ENCODE peak calls at places on chromosomes 5 and 9, in nine cellular contexts. E is adrenal gland, M is sigmoid colon, Z is A549, V is transverse colon, F is heart left ventricle, H is stomach, S is body of pancreas, C is testis. O is an unnamed sample.

GRCh38 chr5:74638776-74639537 is 1.6 kb downstream of the ENC1 start:
- DNase-seq in M (no peak), C (no peak), E (no peak), H (no peak), V (no peak), S (no peak), Z (no peak), F (no peak), O (no peak)

GRCh38 chr9:79581388-79581787 is 9.6 kb downstream of the TLE4 start:
- DNase-seq in E (peak), M (no peak), S (no peak), H (peak), V (peak), C (no peak), F (no peak), Z (no peak), O (no peak)

GRCh38 chr5:125775896-125776295 is 647.3 kb upstream of the GRAMD2B start:
- DNase-seq in S (no peak), V (no peak), E (no peak), M (no peak), H (no peak), Z (no peak), F (no peak), C (no peak), O (no peak)

GRCh38 chr5:142827934-142828576 is 57.9 kb downstream of the ARHGAP26 start:
- DNase-seq in F (no peak), M (no peak), Z (no peak), E (no peak), H (no peak), V (no peak), C (no peak), S (no peak), O (no peak)

GRCh38 chr9:16266648-16267276 is 603.7 kb downstream of the BNC2 start:
- DNase-seq in M (no peak), F (no peak), Z (peak), C (peak), E (no peak), S (no peak), H (no peak), V (no peak), O (no peak)

GRCh38 chr9:16180546-16180945 is 627.7 kb downstream of the CCDC171 start:
- DNase-seq in H (no peak), C (no peak), Z (peak), E (no peak), V (no peak), F (no peak), M (no peak), S (no peak), O (no peak)

GRCh38 chr5:180127682-180128670 is 56.4 kb upstream of the RNF130 start:
- DNase-seq in H (peak), F (no peak), E (no peak), Z (no peak), C (peak), S (no peak), M (no peak), V (no peak), O (no peak)

GRCh38 chr9:35816708-35817107 is 1.9 kb upstream of the HINT2 start:
- DNase-seq in E (no peak), H (no peak), C (no peak), F (no peak), V (no peak), S (no peak), Z (peak), M (no peak), O (no peak)

GRCh38 chr5:121596882-121597281 is 254.8 kb upstream of the FTMT start:
- DNase-seq in H (no peak), Z (no peak), V (peak), S (no peak), M (no peak), C (no peak), F (no peak), E (no peak), O (no peak)

GRCh38 chr9:131296906-131297500 is 7.5 kb downstream of the PLPP7 start:
- DNase-seq in E (no peak), C (no peak), M (no peak), H (no peak), S (no peak), V (no peak), Z (no peak), F (peak), O (no peak)

GRCh38 chr9:122228906-122229837 is at the start of gene LHX6:
- DNase-seq in F (no peak), S (no peak), V (no peak), M (no peak), C (no peak), Z (no peak), H (no peak), E (no peak), O (no peak)

GRCh38 chr9:72807765-72808445 is 144.9 kb downstream of the ALDH1A1 start:
- DNase-seq in F (no peak), V (no peak), S (no peak), Z (peak), E (no peak), H (no peak), M (no peak), C (peak), O (no peak)

GRCh38 chr9:90974007-90974406 is 172.4 kb downstream of the SYK start:
- DNase-seq in M (no peak), C (no peak), F (no peak), S (no peak), H (no peak), V (no peak), E (no peak), Z (no peak), O (no peak)

GRCh38 chr5:140398379-140398811 is 3.2 kb upstream of the ANKHD1 start:
- DNase-seq in C (no peak), V (no peak), E (no peak), M (no peak), S (no peak), F (no peak), Z (peak), H (no peak), O (no peak)

GRCh38 chr9:113635586-113635985 is 172.1 kb downstream of the RGS3 start:
- DNase-seq in C (no peak), Z (no peak), H (no peak), E (no peak), V (no peak), S (no peak), M (peak), F (no peak), O (no peak)

GRCh38 chr5:65907138-65907537 is 19.2 kb upstream of the ERBIN start:
- DNase-seq in E (no peak), F (no peak), Z (no peak), H (no peak), S (no peak), C (no peak), V (no peak), M (no peak), O (no peak)

GRCh38 chr9:117555964-117556629 is 141.2 kb upstream of the ASTN2 start:
- DNase-seq in C (peak), M (no peak), F (peak), Z (peak), S (peak), V (peak), E (peak), H (peak), O (no peak)

GRCh38 chr5:100828071-100828689 is 74.9 kb downstream of the ST8SIA4 start:
- DNase-seq in M (peak), S (no peak), F (no peak), Z (no peak), E (no peak), H (no peak), V (no peak), C (no peak), O (no peak)

GRCh38 chr5:176810084-176810597 is at the start of gene UNC5A:
- DNase-seq in V (peak), E (no peak), F (no peak), C (peak), S (no peak), Z (peak), H (no peak), M (no peak), O (no peak)

GRCh38 chr5:169547508-169547907 is 36.1 kb upstream of the SPDL1 start:
- DNase-seq in H (no peak), Z (no peak), F (no peak), M (no peak), S (no peak), C (no peak), E (no peak), V (no peak), O (no peak)

GRCh38 chr5:130141689-130142320 is 237.5 kb downstream of the CHSY3 start:
- DNase-seq in F (no peak), E (no peak), H (no peak), M (no peak), Z (peak), V (peak), S (no peak), C (peak), O (no peak)

GRCh38 chr5:68344447-68345111 is 129.0 kb downstream of the PIK3R1 start:
- DNase-seq in F (no peak), S (no peak), V (no peak), E (peak), M (no peak), C (peak), Z (peak), H (no peak), O (no peak)

GRCh38 chr5:31824886-31825774 is 186.2 kb downstream of the PDZD2 start:
- DNase-seq in F (no peak), S (peak), E (peak), Z (peak), V (peak), M (peak), H (peak), C (peak), O (peak)

GRCh38 chr9:96604005-96604320 is 15.7 kb downstream of the CDC14B start:
- DNase-seq in C (no peak), S (no peak), M (peak), H (no peak), E (peak), F (peak), Z (no peak), V (no peak), O (peak)

GRCh38 chr5:106780355-106780754 is 890.4 kb downstream of the EFNA5 start:
- DNase-seq in H (peak), F (no peak), E (no peak), S (no peak), C (no peak), Z (no peak), M (no peak), V (no peak), O (no peak)

GRCh38 chr9:100324594-100325200 is 28.0 kb downstream of the TEX10 start:
- DNase-seq in Z (peak), C (no peak), F (no peak), E (no peak), M (no peak), H (no peak), V (no peak), S (no peak), O (no peak)

GRCh38 chr9:97307500-97308163 is at the start of gene CCDC180:
- DNase-seq in V (no peak), E (peak), H (no peak), Z (no peak), F (no peak), C (no peak), S (no peak), M (no peak), O (peak)

GRCh38 chr5:153660919-153661318 is 170.4 kb downstream of the GRIA1 start:
- DNase-seq in H (no peak), V (no peak), C (no peak), E (no peak), F (no peak), M (no peak), Z (no peak), S (no peak), O (no peak)

GRCh38 chr9:93671030-93671358 is 94.6 kb downstream of the PHF2 start:
- DNase-seq in H (no peak), E (no peak), F (no peak), C (peak), Z (no peak), M (no peak), S (peak), V (no peak), O (no peak)

GRCh38 chr5:72465601-72466563 is 41.3 kb downstream of the ZNF366 start:
- DNase-seq in E (no peak), M (no peak), F (no peak), C (no peak), V (no peak), H (no peak), Z (no peak), S (no peak), O (no peak)

GRCh38 chr5:52419357-52419756 is 368.4 kb upstream of the ITGA1 start:
- DNase-seq in S (no peak), C (no peak), V (no peak), H (no peak), M (no peak), E (no peak), Z (no peak), F (no peak), O (no peak)

GRCh38 chr5:124996023-124996763 is 249.8 kb upstream of the ZNF608 start:
- DNase-seq in F (no peak), E (no peak), S (no peak), V (no peak), C (no peak), M (no peak), H (no peak), Z (peak), O (no peak)

GRCh38 chr5:139388198-139388821 is 1.4 kb downstream of the MZB1 start:
- DNase-seq in F (peak), S (peak), C (peak), Z (peak), V (peak), E (peak), H (peak), M (no peak), O (no peak)

GRCh38 chr5:146789712-146790660 is 88.6 kb downstream of the PPP2R2B start:
- DNase-seq in E (no peak), V (no peak), M (no peak), H (no peak), S (no peak), Z (no peak), F (no peak), C (no peak), O (no peak)

GRCh38 chr9:107243757-107244156 is 39.3 kb upstream of the RAD23B start:
- DNase-seq in V (peak), M (no peak), E (no peak), Z (peak), F (no peak), H (peak), C (no peak), S (peak), O (no peak)

GRCh38 chr5:1793966-1794895 is 5.4 kb downstream of the MRPL36 start:
- DNase-seq in H (no peak), S (no peak), V (peak), F (no peak), M (peak), Z (no peak), E (no peak), C (no peak), O (no peak)

GRCh38 chr5:73176250-73176649 is 3.3 kb downstream of the TMEM174 start:
- DNase-seq in V (no peak), Z (no peak), E (no peak), H (no peak), C (no peak), M (no peak), S (peak), F (no peak), O (no peak)

DNA sequence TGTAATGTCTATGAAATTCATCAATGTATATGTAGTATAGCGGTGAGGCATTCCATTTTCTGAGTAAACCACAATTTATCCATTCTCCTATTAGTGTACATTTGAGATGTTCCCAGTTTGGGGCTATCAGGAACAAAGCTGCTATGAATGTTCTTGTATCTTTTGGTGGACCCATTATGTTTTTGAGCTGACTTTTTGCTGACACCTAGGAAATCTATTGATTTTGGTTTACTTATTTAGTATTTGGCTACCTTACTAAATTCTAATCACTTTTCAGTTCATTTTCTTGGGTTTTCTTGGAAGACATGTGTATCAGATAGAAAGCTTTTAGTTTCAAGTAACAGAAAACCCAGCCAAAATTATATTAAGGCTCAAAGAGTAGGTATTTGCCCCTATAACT is 13.7 kb downstream of the NSG2 start:
- DNase-seq in H (no peak), C (no peak), E (no peak), S (no peak), M (no peak), F (no peak), V (no peak), Z (no peak), O (no peak)
- TF ChIP-seq CTCF in H (no peak), C (no peak), E (no peak), S (no peak), M (no peak), F (no peak), V (no peak), Z (no peak), O (no peak)

GRCh38 chr9:21689851-21690250 is 112.6 kb upstream of the MTAP start:
- DNase-seq in C (no peak), F (no peak), Z (no peak), V (no peak), S (no peak), H (no peak), M (no peak), E (no peak), O (no peak)
- H3K27ac ChIP-seq in C (no peak), F (no peak), Z (peak), V (no peak), S (no peak), H (no peak), M (no peak), E (no peak), O (no peak)

GRCh38 chr9:137076636-137077009 is 694 bp upstream of the UAP1L1 start:
- DNase-seq in H (no peak), Z (no peak), S (no peak), V (no peak), E (no peak), C (no peak), M (no peak), F (no peak), O (no peak)

GRCh38 chr9:137073992-137074399 is 3.3 kb upstream of the UAP1L1 start:
- DNase-seq in M (no peak), S (no peak), Z (no peak), F (no peak), E (no peak), C (no peak), H (no peak), V (no peak), O (no peak)

GRCh38 chr9:137075275-137075775 is 2.0 kb upstream of the UAP1L1 start:
- DNase-seq in F (no peak), H (no peak), E (no peak), V (no peak), M (no peak), S (no peak), Z (no peak), C (no peak), O (no peak)

GRCh38 chr9:137077010-137077747 is at the start of gene UAP1L1:
- DNase-seq in F (peak), E (peak), C (peak), H (peak), V (peak), S (peak), Z (peak), M (peak), O (peak)

DNA sequence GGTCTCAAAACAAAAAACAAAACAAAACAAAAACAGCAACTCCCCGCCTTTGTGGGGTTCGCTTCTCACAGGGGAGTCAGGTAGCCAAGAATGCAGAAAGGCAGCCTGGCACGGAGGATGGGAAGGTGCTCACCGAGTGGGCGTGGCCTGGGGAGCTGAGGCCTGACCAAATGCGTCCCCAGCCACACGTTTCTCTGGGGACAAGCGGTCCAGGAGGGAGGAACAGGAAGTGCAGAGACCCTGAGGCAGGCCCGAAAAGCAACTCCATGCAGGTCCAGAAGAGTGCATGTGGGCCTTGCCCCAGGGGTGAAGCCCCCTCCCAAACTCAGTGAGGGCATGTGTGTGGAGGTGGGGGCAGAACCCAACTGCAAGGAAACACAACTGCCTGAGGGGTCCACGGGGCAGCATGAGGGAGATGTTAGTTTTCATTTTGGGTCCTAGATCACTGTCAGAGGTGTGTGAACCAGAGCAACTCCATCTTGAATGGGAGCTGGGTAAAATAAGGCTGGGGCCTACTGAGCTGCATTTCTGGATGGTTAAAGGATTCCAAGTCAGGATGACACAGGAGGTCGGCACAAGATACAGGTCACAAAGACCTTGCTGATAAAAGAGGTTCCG is 2.6 kb upstream of the UAP1L1 start:
- DNase-seq in V (no peak), E (no peak), M (no peak), C (no peak), H (no peak), F (peak), Z (no peak), S (no peak), O (no peak)
- TF ChIP-seq POLR2A in V (no peak), E (no peak), M (no peak), C (no peak), H (no peak), F (no peak), Z (no peak), S (no peak), O (no peak)

DNA sequence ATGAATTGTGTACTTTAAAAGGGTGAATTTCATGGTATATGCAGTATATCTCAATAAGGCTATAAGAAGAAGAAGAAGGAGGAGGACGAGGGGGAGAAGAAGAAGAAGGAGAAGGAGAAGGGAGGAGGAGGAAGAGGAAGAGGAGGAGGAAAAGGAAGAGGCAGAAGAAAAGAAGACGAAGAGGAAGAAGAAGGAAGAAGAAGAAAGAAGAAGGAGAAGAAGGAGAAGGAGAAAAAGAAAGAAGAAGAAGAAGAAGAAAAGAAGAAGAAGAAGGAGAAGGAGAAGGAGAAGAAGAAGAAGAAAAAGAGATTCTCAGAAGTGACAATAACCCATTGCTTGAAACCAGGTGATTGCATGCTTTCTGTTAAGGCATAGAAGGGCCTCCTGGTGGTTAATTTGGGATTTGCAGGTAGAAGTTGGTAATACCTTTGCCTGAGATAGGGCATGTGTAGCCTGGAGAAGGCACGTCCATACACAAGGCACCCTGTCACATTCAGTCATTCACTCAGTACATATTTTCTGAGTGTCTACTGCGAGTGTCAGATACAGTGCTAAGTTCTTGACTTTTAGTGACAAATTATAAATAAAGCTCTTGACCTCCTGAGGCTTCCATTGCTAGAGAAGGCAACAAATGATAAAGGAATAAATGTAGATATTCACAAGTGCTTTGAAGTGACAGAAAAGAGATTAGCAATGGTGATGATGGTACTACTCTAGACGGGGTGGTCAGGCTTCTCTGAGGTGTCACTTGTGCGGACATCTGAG is 231.3 kb downstream of the NPR3 start:
- DNase-seq in H (no peak), E (no peak), F (no peak), Z (peak), C (no peak), S (peak), V (peak), M (no peak), O (no peak)
- TF ChIP-seq CTCF in H (no peak), E (no peak), F (no peak), Z (peak), C (no peak), S (peak), V (peak), M (no peak), O (no peak)

DNA sequence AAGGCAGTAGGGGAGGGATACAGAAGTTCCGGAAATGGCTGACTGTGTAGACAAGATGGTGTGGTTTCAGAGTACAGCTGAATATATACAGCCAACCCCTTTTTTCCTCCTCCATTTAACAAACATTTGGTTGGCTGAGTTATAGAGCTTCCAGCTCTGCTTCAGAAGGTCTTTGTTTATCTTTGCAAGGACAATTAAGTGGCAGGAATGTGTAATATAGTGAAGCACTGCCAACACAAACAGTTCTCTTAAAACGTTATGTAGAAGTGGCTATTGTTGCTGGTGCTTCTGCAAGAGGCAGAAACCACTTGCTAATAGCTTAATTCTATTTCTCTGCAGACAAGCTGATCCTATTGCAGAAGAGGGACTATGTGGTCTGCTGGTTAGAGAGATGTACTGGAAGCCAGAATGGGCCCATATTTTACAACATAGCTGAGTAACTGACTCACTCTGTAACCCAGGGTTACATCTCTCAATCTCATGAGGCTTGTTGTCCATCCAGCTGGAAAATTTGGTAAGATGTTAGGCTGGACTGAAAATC is 62.7 kb upstream of the OSMR start:
- DNase-seq in C (no peak), M (no peak), Z (peak), H (no peak), E (no peak), S (peak), V (no peak), F (no peak), O (peak)
- H3K27ac ChIP-seq in C (no peak), M (peak), Z (no peak), H (peak), E (no peak), S (no peak), V (peak), F (peak), O (peak)

O was measured in tibial nerve.